ENCODE peak calls at places on chromosomes 3 and 15, in nine cellular contexts. F is AG04449, C is body of pancreas, S is AG10803, V is PC-3, Z is uterus, N is DND-41, M is fibroblast of lung, D is epithelial cell of esophagus. O is an unnamed sample.
A peak's percentile ranks its signal among the peaks of the same experiment; 100 is the strongest.

GRCh38 chr3:154786724-154787123 is 293.4 kb upstream of the MME start:
- DNase-seq in F (no peak), C (no peak), S (no peak), V (no peak), Z (no peak), N (no peak), M (peak; percentile 92), D (no peak), O (no peak)

GRCh38 chr3:70554170-70554569 is 241.7 kb upstream of the MDFIC2 start:
- DNase-seq in F (peak; percentile 23), C (no peak), S (peak; percentile 2), V (no peak), Z (no peak), N (no peak), M (no peak), D (peak; percentile 22), O (no peak)

GRCh38 chr15:80856809-80857377 is 77.7 kb downstream of the CEMIP start:
- DNase-seq in F (no peak), C (peak; percentile 73), S (peak; percentile 58), V (peak; percentile 82), Z (peak; percentile 43), N (no peak), M (no peak), D (peak; percentile 22), O (no peak)

GRCh38 chr15:38740206-38740605 is 175.6 kb upstream of the RASGRP1 start:
- DNase-seq in F (no peak), C (no peak), S (no peak), V (no peak), Z (no peak), N (no peak), M (no peak), D (no peak), O (no peak)

GRCh38 chr3:71744738-71745137 is 8.9 kb upstream of the GPR27 start:
- DNase-seq in F (no peak), C (no peak), S (no peak), V (no peak), Z (no peak), N (no peak), M (no peak), D (no peak), O (no peak)

GRCh38 chr3:66617351-66617750 is 116.5 kb upstream of the LRIG1 start:
- DNase-seq in F (no peak), C (no peak), S (no peak), V (no peak), Z (no peak), N (no peak), M (peak; percentile 23), D (no peak), O (no peak)

GRCh38 chr3:115581347-115582135 is 41.8 kb upstream of the GAP43 start:
- DNase-seq in F (no peak), C (no peak), S (peak; percentile 40), V (peak; percentile 52), Z (no peak), N (no peak), M (peak; percentile 68), D (peak; percentile 36), O (no peak)

GRCh38 chr15:97504031-97504430 is 456.5 kb upstream of the ARRDC4 start:
- DNase-seq in F (no peak), C (no peak), S (no peak), V (peak; percentile 32), Z (no peak), N (no peak), M (peak; percentile 92), D (peak; percentile 92), O (no peak)

GRCh38 chr3:132854856-132855535 is 132.8 kb upstream of the NPHP3 start:
- DNase-seq in F (no peak), C (no peak), S (no peak), V (no peak), Z (no peak), N (no peak), M (no peak), D (no peak), O (no peak)

GRCh38 chr3:108085821-108086350 is 4.9 kb downstream of the CD47 start:
- DNase-seq in F (peak; percentile 42), C (no peak), S (peak; percentile 31), V (no peak), Z (no peak), N (no peak), M (no peak), D (no peak), O (no peak)

GRCh38 chr15:101481917-101482525 is 7.5 kb downstream of the PCSK6 start:
- DNase-seq in F (no peak), C (no peak), S (no peak), V (peak; percentile 22), Z (no peak), N (no peak), M (no peak), D (peak; percentile 52), O (no peak)

GRCh38 chr3:185815391-185816282 is 9.2 kb downstream of the IGF2BP2 start:
- DNase-seq in F (no peak), C (no peak), S (peak; percentile 26), V (no peak), Z (no peak), N (no peak), M (peak; percentile 33), D (no peak), O (no peak)

GRCh38 chr3:141401584-141402475 is 33.5 kb downstream of the ZBTB38 start:
- DNase-seq in F (no peak), C (peak; percentile 49), S (peak; percentile 51), V (peak; percentile 22), Z (peak; percentile 60), N (no peak), M (peak; percentile 37), D (no peak), O (peak; percentile 73)

GRCh38 chr3:138434875-138435772 is 708 bp downstream of the ESYT3 start:
- DNase-seq in F (no peak), C (peak; percentile 30), S (no peak), V (no peak), Z (no peak), N (no peak), M (no peak), D (peak; percentile 43), O (no peak)
- H3K4me3 ChIP-seq in F (peak overlapping the region; percentile 53), C (peak overlapping the region; percentile 29), S (peak overlapping the region; percentile 61), V (peak overlapping the region; percentile 61), Z (peak overlapping the region; percentile 33), N (no peak overlapping the region), M (peak overlapping the region; percentile 6), D (peak overlapping the region; percentile 40), O (peak overlapping the region; percentile 78)

DNA sequence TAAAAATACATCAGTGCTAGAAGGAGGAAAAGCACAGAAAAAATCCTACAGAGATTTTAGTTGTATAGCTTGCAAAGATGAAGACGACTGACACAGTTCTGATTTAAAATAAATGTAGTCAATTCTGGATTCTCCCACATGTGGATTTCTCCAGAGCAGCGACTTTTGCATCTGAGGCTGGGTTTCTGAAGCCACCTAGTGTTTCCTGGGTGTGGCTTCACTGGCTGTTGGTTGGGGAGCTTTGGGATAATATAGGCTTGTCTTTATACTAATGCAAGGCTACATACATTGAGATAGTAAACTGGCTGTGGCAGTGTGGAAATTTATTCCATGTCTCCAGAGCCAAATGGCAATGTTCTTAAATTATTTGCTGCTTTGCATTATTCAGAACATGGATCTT is 158.1 kb upstream of the FEZF2 start:
- DNase-seq in F (no peak), C (no peak), S (no peak), V (no peak), Z (no peak), N (no peak), M (no peak), D (no peak), O (no peak)
- TF ChIP-seq CTCF in F (no peak), C (no peak), S (no peak), V (no peak), Z (no peak), N (no peak), M (no peak), D (no peak), O (no peak)

DNA sequence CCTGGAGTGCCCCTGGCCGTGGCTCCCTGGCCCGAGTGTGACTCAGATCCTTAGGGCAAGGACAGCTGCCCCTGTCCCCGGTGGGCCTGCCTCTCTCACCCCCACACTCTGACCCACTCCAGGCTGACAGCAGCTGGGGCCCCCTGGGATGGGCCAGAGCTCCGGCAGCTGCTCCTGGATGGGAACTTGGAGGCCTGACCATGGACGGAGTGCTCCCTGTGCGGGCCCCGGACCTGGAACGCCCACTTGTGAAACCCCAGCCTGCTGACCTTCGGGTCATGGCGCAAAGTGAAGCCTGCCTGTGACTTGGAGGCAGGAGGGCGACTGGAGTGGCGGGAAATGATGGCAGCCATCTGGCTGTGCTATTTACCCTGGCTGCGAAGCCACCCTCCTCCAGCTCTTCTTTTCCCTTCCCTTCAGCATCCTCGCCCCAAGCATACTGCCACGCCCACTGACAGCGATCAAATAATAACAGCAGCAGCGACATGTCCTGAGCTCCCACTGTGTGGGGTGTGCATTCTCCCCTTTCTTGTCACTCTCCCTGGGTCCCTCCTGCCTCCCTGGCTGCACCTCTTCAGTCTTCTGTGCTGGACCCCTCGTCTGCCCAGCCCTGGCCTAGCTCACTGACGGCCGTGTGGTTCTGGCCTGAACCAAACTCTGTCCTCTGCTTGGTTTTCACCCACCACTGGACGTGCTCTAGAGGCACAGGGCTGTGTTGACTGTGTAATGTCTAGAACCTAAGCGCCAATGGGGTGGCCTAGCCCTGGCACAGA is 90.6 kb upstream of the MEF2A start:
- DNase-seq in F (no peak), C (no peak), S (no peak), V (no peak), Z (no peak), N (no peak), M (peak; percentile 88), D (no peak), O (no peak)
- H3K4me3 ChIP-seq in F (no peak overlapping the region), C (no peak overlapping the region), S (no peak overlapping the region), V (no peak overlapping the region), Z (no peak overlapping the region), N (no peak overlapping the region), M (no peak overlapping the region), D (no peak overlapping the region), O (no peak overlapping the region)

GRCh38 chr3:179876440-179876839 is 160.3 kb downstream of the PEX5L start:
- DNase-seq in F (no peak), C (no peak), S (no peak), V (no peak), Z (no peak), N (no peak), M (no peak), D (no peak), O (no peak)

GRCh38 chr3:179871782-179872181 is 165.0 kb downstream of the PEX5L start:
- DNase-seq in F (no peak), C (no peak), S (no peak), V (no peak), Z (no peak), N (no peak), M (no peak), D (peak; percentile 52), O (no peak)

GRCh38 chr3:179867961-179868360 is 168.8 kb downstream of the PEX5L start:
- DNase-seq in F (no peak), C (no peak), S (no peak), V (no peak), Z (no peak), N (no peak), M (no peak), D (no peak), O (no peak)

GRCh38 chr3:179868715-179869114 is 168.0 kb downstream of the PEX5L start:
- DNase-seq in F (no peak), C (no peak), S (no peak), V (no peak), Z (no peak), N (no peak), M (no peak), D (no peak), O (no peak)

GRCh38 chr3:179872842-179873241 is 163.9 kb downstream of the PEX5L start:
- DNase-seq in F (no peak), C (no peak), S (no peak), V (no peak), Z (no peak), N (no peak), M (no peak), D (no peak), O (no peak)
- TF ChIP-seq CTCF in F (no peak), C (no peak), S (no peak), V (peak; percentile 28), Z (no peak), N (no peak), M (no peak), D (no peak), O (no peak)

GRCh38 chr15:57677206-57677605 is 29.3 kb upstream of the POLR2M start:
- DNase-seq in F (no peak), C (no peak), S (peak; percentile 12), V (no peak), Z (no peak), N (no peak), M (no peak), D (no peak), O (no peak)
- H3K4me3 ChIP-seq in F (no peak overlapping the region), C (no peak overlapping the region), S (no peak overlapping the region), V (no peak overlapping the region), Z (no peak overlapping the region), N (no peak overlapping the region), M (no peak overlapping the region), D (no peak overlapping the region), O (no peak overlapping the region)

O was measured in dorsolateral prefrontal cortex.